ENCODE peak calls at places on chromosomes 7 and 10, in five cellular contexts. D, G, V, F and P are unnamed samples.

GRCh38 chr10:118503192-118503591 is 92.3 kb downstream of the PRLHR start:
- DNase-seq in D (no peak), G (no peak), V (no peak), F (no peak), P (no peak)

GRCh38 chr10:113036636-113037035 is 86.6 kb downstream of the TCF7L2 start:
- DNase-seq in D (no peak), G (no peak), V (no peak), F (no peak), P (no peak)

GRCh38 chr10:129849452-129849750 is 114.7 kb downstream of the EBF3 start:
- DNase-seq in D (no peak), G (no peak), V (no peak), F (no peak), P (no peak)

GRCh38 chr7:157930441-157930840 is 593.6 kb downstream of the DNAJB6 start:
- DNase-seq in D (no peak), G (no peak), V (no peak), F (no peak), P (no peak)

GRCh38 chr10:132322621-132323048 is 9.4 kb upstream of the LRRC27 start:
- DNase-seq in D (no peak), G (no peak), V (no peak), F (no peak), P (peak; percentile 86)

GRCh38 chr10:43816351-43817321 is 168.0 kb upstream of the ZNF32 start:
- DNase-seq in D (peak; percentile 75), G (no peak), V (peak; percentile 47), F (no peak), P (peak; percentile 88)

GRCh38 chr7:24668922-24669635 is 88.2 kb downstream of the GSDME start:
- DNase-seq in D (no peak), G (no peak), V (no peak), F (no peak), P (no peak)

GRCh38 chr7:34128762-34129161 is 223.4 kb downstream of the BMPER start:
- DNase-seq in D (no peak), G (no peak), V (no peak), F (no peak), P (no peak)

GRCh38 chr7:17991866-17992648 is 35.6 kb downstream of the PRPS1L1 start:
- DNase-seq in D (no peak), G (no peak), V (no peak), F (no peak), P (peak; percentile 40)

GRCh38 chr10:35331894-35332640 is 4.2 kb upstream of the CCNY start:
- DNase-seq in D (peak; percentile 43), G (no peak), V (no peak), F (no peak), P (peak; percentile 35)

GRCh38 chr7:37491919-37492694 is 43.4 kb upstream of the ELMO1 start:
- DNase-seq in D (no peak), G (peak; percentile 74), V (no peak), F (peak; percentile 59), P (no peak)

GRCh38 chr7:20596653-20597052 is 18.8 kb upstream of the ABCB5 start:
- DNase-seq in D (no peak), G (no peak), V (no peak), F (no peak), P (no peak)

GRCh38 chr10:71344154-71344915 is 25.3 kb downstream of the SLC29A3 start:
- DNase-seq in D (no peak), G (no peak), V (no peak), F (peak; percentile 78), P (no peak)

GRCh38 chr7:521221-522070 is 1.8 kb upstream of the PDGFA start:
- DNase-seq in D (peak; percentile 58), G (peak; percentile 91), V (peak; percentile 79), F (no peak), P (no peak)

GRCh38 chr7:522938-523289 is 3.3 kb upstream of the PDGFA start:
- DNase-seq in D (no peak), G (no peak), V (no peak), F (no peak), P (no peak)

GRCh38 chr7:520503-521161 is 986 bp upstream of the PDGFA start:
- DNase-seq in D (peak; percentile 57), G (peak; percentile 85), V (no peak), F (no peak), P (no peak)

GRCh38 chr7:523436-524336 is 4.0 kb upstream of the PDGFA start:
- DNase-seq in D (no peak), G (peak; percentile 67), V (no peak), F (no peak), P (no peak)

GRCh38 chr7:522071-522937 is 2.7 kb upstream of the PDGFA start:
- DNase-seq in D (peak; percentile 63), G (peak; percentile 90), V (peak; percentile 81), F (no peak), P (peak; percentile 44)
- TF ChIP-seq POLR2A in D (no peak), G (no peak), V (no peak), F (no peak), P (no peak)

DNA sequence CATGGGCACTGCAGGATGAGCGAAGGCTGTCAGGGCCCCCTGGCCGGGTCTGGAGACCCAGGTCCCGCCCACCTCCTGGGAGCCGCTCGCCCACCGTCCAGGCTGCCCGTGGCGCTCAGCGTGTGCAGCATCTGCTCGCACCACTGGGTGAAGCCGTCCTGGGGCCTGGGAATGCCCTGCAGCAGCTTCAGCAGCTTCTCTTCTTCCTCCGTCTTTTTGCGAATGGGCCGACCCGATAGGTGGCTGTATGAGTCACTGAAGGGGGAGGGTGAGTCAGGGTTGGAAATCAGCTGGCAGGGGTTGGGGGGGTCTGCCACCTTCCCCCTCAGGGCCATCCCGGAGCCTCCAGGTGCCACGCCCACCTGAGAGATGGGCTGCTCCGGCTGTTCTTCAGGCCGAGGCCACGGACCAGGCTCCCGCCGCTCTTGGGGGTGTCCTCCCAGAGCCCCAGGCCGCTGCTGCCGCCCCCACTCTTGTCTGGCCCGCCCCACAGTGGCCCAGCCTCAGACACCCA is 8.7 kb downstream of the GNB2 start:
- DNase-seq in D (peak; percentile 37), G (peak; percentile 75), V (no peak), F (no peak), P (peak; percentile 37)
- TF ChIP-seq POLR2A in D (no peak), G (no peak), V (no peak), F (no peak), P (no peak)

GRCh38 chr10:59907918-59908807 is 1.8 kb upstream of the CCDC6 start:
- DNase-seq in D (peak; percentile 78), G (no peak), V (peak; percentile 64), F (peak; percentile 80), P (peak; percentile 85)
- TF ChIP-seq POLR2A in D (peak; percentile 56), G (peak; percentile 77), V (no peak), F (peak; percentile 94), P (peak; percentile 70)

GRCh38 chr10:110644598-110645462 is 694 bp downstream of the RBM20 start:
- DNase-seq in D (no peak), G (no peak), V (no peak), F (no peak), P (no peak)

GRCh38 chr10:110647136-110647430 is 2.9 kb downstream of the RBM20 start:
- DNase-seq in D (no peak), G (no peak), V (no peak), F (no peak), P (no peak)

GRCh38 chr10:110643670-110644597 is at the start of gene RBM20:
- DNase-seq in D (no peak), G (peak; percentile 87), V (no peak), F (no peak), P (peak; percentile 60)

GRCh38 chr10:110648743-110649651 is 4.9 kb downstream of the RBM20 start:
- DNase-seq in D (no peak), G (no peak), V (no peak), F (no peak), P (no peak)

GRCh38 chr10:110646417-110647135 is 2.4 kb downstream of the RBM20 start:
- DNase-seq in D (no peak), G (no peak), V (no peak), F (no peak), P (no peak)
- TF ChIP-seq POLR2A in D (no peak), G (no peak), V (no peak), F (no peak), P (no peak)

DNA sequence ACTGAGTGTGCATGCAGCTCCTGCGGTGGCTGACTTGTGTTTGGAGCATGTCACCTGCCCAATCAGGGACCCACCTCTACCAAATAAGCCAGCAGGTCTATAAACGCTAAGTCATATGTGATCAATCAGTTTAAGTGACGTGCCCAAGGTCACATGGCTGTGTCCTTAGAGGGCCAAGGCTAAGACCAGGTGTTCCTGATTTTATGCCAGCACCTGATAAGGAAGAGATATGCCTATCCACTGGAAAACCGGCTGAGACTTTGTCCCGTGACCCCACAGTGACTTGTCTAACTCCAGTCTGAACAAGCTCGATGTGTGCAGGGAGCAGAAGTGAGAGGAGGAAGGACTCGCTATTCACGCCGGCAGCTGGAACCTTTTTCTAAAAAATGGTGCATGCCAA is 57.1 kb downstream of the PRKAG2 start:
- DNase-seq in D (no peak), G (no peak), V (peak; percentile 85), F (no peak), P (no peak)
- TF ChIP-seq POLR2A in D (no peak), G (no peak), V (no peak), F (no peak), P (no peak)

DNA sequence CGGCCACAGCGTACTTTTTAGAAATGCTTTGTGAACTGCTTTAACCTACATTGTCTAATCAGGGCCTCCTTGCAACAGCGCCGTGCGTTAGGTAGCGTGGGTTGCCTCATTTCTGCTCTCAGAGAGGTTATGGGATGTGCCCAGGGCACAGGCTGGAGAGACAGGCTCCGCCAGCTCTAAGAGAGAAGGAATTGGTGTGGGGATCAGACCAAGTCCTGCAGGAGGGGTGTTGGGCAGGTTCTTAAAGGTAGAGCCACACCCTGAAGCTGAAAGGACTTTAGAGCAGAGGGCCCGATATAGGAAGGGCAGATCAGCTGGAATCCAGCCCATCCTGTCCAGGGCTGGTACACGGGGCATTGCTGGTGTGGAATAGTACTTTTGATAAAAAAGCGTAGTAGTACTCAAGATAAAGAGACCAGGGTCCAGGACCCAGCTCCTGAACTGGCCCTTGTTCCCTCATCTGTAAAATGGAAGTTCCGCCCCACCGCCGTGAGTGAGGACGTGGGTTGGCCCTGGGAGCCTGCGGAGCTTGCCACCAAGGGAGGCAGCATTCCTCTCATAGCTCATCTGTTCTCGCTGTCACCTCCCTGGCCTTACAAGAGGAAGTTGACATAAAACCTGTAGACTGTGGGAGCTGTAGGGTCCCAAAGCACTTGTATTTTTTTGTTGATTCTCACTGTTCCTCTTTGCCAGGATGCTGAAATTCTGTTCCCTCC is 37.2 kb downstream of the TMEM120A start:
- DNase-seq in D (no peak), G (no peak), V (peak; percentile 57), F (no peak), P (no peak)
- TF ChIP-seq POLR2A in D (no peak), G (peak; percentile 32), V (no peak), F (no peak), P (no peak)